ENCODE peak calls at places on chromosomes 7 and 10, in six cellular contexts. P, A, Z, Q, Y and C are unnamed samples.

GRCh38 chr7:52005613-52006012 is 689.0 kb upstream of the COBL start:
- DNase-seq in P (no peak), A (no peak), Z (no peak), Q (no peak), Y (no peak), C (no peak)

GRCh38 chr10:58140054-58140453 is 127.6 kb downstream of the IPMK start:
- DNase-seq in P (no peak), A (no peak), Z (no peak), Q (no peak), Y (no peak), C (no peak)

GRCh38 chr10:28354552-28354951 is 51.7 kb upstream of the MPP7 start:
- DNase-seq in P (no peak), A (no peak), Z (no peak), Q (no peak), Y (no peak), C (no peak)

GRCh38 chr10:1364151-1364910 is 308.1 kb downstream of the WDR37 start:
- DNase-seq in P (no peak), A (no peak), Z (no peak), Q (no peak), Y (no peak), C (no peak)

GRCh38 chr10:80204801-80205477 is 398 bp downstream of the ANXA11 start:
- DNase-seq in P (no peak), A (peak; percentile 66), Z (peak; percentile 75), Q (peak; percentile 56), Y (peak; percentile 28), C (no peak)

GRCh38 chr10:99395750-99396445 is 34.5 kb downstream of the GOT1 start:
- DNase-seq in P (peak; percentile 60), A (no peak), Z (peak; percentile 91), Q (peak; percentile 85), Y (no peak), C (no peak)

GRCh38 chr10:43409385-43410109 is 561 bp upstream of the HNRNPF start:
- DNase-seq in P (peak; percentile 22), A (peak; percentile 73), Z (peak; percentile 39), Q (peak; percentile 32), Y (peak; percentile 71), C (no peak)

GRCh38 chr10:126929391-126929790 is 24.2 kb downstream of the DOCK1 start:
- DNase-seq in P (no peak), A (no peak), Z (no peak), Q (no peak), Y (no peak), C (no peak)

GRCh38 chr7:116367171-116367813 is 132.2 kb upstream of the CAV2 start:
- DNase-seq in P (no peak), A (no peak), Z (peak; percentile 66), Q (no peak), Y (no peak), C (no peak)

GRCh38 chr7:93048136-93048930 is 69.4 kb downstream of the SAMD9 start:
- DNase-seq in P (no peak), A (no peak), Z (peak; percentile 37), Q (no peak), Y (no peak), C (no peak)

GRCh38 chr10:680146-680545 is 9.3 kb downstream of the DIP2C start:
- DNase-seq in P (no peak), A (no peak), Z (no peak), Q (no peak), Y (no peak), C (no peak)

GRCh38 chr7:70289067-70289466 is 690.8 kb downstream of the AUTS2 start:
- DNase-seq in P (no peak), A (no peak), Z (no peak), Q (peak; percentile 3), Y (no peak), C (no peak)

GRCh38 chr10:7649673-7650330 is 17.0 kb downstream of the ITIH5 start:
- DNase-seq in P (no peak), A (no peak), Z (no peak), Q (no peak), Y (no peak), C (no peak)

GRCh38 chr10:27446091-27446918 is 57.8 kb upstream of the RAB18 start:
- DNase-seq in P (peak; percentile 3), A (no peak), Z (peak; percentile 51), Q (peak; percentile 52), Y (no peak), C (no peak)

GRCh38 chr10:104339469-104340098 is 1.3 kb upstream of the ITPRIP start:
- DNase-seq in P (peak; percentile 66), A (peak; percentile 87), Z (peak; percentile 66), Q (peak; percentile 83), Y (no peak), C (no peak)

GRCh38 chr10:109126016-109126415 is 797.3 kb downstream of the XPNPEP1 start:
- DNase-seq in P (no peak), A (no peak), Z (no peak), Q (no peak), Y (no peak), C (no peak)

GRCh38 chr7:96026006-96026405 is 253.7 kb downstream of the DYNC1I1 start:
- DNase-seq in P (no peak), A (no peak), Z (no peak), Q (no peak), Y (no peak), C (no peak)

GRCh38 chr10:59900044-59900727 is 6.2 kb downstream of the CCDC6 start:
- DNase-seq in P (no peak), A (no peak), Z (no peak), Q (no peak), Y (no peak), C (no peak)

GRCh38 chr10:6037422-6037821 is 24.7 kb downstream of the IL2RA start:
- DNase-seq in P (no peak), A (peak; percentile 10), Z (no peak), Q (no peak), Y (no peak), C (no peak)

GRCh38 chr10:93968452-93969044 is 25.2 kb upstream of the PLCE1 start:
- DNase-seq in P (no peak), A (no peak), Z (no peak), Q (peak; percentile 43), Y (no peak), C (no peak)

GRCh38 chr10:22556774-22557173 is 157.6 kb downstream of the PIP4K2A start:
- DNase-seq in P (no peak), A (no peak), Z (no peak), Q (no peak), Y (no peak), C (no peak)

GRCh38 chr7:17991866-17992648 is 35.6 kb downstream of the PRPS1L1 start:
- DNase-seq in P (no peak), A (no peak), Z (no peak), Q (no peak), Y (no peak), C (no peak)

GRCh38 chr10:44981172-44982113 is 2.8 kb upstream of the DEPP1 start:
- DNase-seq in P (peak; percentile 87), A (peak; percentile 83), Z (peak; percentile 92), Q (peak; percentile 89), Y (no peak), C (no peak)

GRCh38 chr7:46610746-46611145 is 689.7 kb upstream of the IGFBP3 start:
- DNase-seq in P (no peak), A (no peak), Z (no peak), Q (no peak), Y (no peak), C (no peak)

GRCh38 chr10:47412869-47413268 is 28.8 kb upstream of the ZNF488 start:
- DNase-seq in P (no peak), A (no peak), Z (peak; percentile 33), Q (peak; percentile 42), Y (no peak), C (no peak)
- H3K27ac ChIP-seq in P (no peak overlapping the region), A (no peak overlapping the region), Z (no peak overlapping the region), Q (no peak overlapping the region), Y (no peak overlapping the region), C (no peak overlapping the region)

DNA sequence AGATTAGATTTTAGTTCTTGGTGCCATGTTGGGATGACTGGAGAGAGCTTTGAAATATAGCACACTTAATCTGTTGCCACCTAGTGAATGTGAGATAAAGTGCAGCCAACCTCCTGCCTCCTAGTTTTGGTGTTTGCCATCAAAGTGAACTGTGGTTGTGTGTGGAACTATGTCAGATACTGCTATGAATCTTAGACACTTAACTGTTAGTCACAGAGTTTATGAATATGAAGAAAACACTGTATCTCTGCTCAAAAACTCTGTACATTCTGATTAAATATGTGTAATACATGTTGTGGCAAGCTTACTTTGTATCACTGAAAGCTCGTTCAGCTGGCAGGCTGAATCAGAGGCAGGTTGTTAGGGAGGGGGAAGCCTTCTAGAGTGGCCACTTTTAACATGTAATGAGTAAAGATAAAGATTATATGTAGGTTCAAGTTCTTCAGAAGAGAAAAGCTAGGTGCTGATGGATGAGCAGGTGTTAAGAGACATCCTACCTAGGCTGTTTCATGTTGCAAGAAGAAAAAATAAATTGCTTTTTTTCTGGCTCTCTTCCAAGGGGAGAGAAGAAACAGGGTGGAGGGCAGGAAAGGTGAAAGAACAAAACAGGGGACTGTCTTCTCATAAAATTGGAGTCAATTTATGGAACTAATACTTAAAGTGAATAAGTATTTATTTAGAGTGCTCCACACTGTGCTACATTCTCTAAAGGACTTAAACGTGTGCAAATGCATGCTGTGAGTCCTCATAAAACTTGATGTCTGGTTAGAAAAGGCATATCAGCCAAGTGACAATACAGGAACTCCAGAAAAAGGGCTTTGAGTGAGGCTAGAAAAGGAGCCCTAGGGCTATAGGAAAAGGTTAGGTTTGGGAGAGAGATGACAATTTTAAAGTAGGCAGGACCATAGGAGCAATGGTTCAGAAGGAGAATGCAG is 14.1 kb upstream of the LAMB1 start:
- DNase-seq in P (peak; percentile 67), A (no peak), Z (peak; percentile 75), Q (peak; percentile 56), Y (no peak), C (no peak)
- TF ChIP-seq CTCF in P (peak; percentile 67), A (peak; percentile 45), Z (peak; percentile 69), Q (peak; percentile 52), Y (no peak), C (peak; percentile 63)

DNA sequence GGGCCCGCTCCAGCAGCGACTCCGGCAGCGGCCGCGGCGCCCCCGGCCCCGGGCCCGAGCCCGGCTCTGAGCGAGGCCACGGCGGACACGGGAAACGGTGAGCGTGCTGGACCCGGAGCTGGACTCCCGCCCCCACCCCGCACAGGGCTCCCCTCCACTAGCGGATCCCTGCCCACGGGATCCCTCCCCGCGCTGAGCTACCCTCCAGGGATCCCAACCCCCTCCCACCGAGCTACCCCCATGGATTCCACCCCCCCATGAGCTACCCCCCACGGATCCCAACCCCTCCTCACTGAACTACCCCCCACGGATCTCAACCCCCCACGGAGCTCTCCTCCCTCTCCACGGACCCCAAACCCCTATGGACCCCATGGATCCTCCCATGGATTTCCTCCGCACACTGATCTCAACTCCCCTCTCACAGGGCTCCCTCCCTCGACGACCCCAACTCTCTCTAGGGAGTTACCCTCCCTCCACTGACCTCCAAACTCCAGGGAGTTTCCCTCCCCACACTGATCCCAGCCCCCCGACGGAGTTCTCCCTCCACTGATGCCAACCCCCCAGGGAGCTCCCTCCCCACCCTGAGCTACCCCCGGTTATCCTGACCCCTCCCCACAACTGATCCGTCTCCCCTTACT is 20.6 kb upstream of the HSPB1 start:
- DNase-seq in P (no peak), A (no peak), Z (no peak), Q (no peak), Y (no peak), C (no peak)
- H3K27ac ChIP-seq in P (no peak overlapping the region), A (no peak overlapping the region), Z (no peak overlapping the region), Q (no peak overlapping the region), Y (no peak overlapping the region), C (peak overlapping the region; percentile 60)

DNA sequence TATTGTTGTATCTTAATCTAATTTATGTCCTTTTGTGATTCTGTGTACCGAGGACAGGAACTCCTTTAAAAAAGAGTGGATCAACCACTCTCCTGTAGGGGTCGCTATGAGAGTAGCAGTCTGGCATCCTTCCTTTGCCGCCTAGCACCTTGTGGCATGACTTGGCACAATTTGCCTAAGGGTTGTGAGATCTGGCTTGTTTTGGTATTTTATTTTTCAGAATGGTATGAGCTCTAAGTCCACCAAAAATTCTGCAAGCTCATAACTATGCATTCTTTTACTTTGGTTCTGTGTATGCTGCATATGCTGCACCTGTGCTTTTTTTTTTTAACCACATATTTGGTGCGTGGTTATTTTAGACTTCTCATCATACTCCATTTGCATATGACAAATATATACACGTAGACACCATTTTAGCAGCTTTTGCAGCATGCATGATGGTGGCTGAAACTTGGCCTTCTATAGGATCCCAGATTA is 112.8 kb downstream of the CDK14 start:
- DNase-seq in P (no peak), A (no peak), Z (peak; percentile 67), Q (peak; percentile 41), Y (no peak), C (no peak)
- TF ChIP-seq CTCF in P (peak; percentile 70), A (no peak), Z (peak; percentile 87), Q (peak; percentile 61), Y (no peak), C (peak; percentile 73)